ENCODE peak calls at places on chromosomes 4 and X, in eight cellular contexts. R is mammary epithelial cell, B is heart right ventricle, F is fibroblast of lung, S is NB4, H is thoracic aorta, D is astrocyte of the cerebellum, W is ascending aorta. P is an unnamed sample.

GRCh38 chr4:9937078-9937477 is 84.2 kb downstream of the SLC2A9 start:
- DNase-seq in D (no peak), H (no peak), B (no peak), W (no peak), S (no peak), R (no peak), F (no peak), P (peak; percentile 38)

GRCh38 chr4:153438916-153439756 is 27.0 kb upstream of the TMEM131L start:
- DNase-seq in F (no peak), D (no peak), R (no peak), B (no peak), H (no peak), S (no peak), W (no peak), P (peak; percentile 76)

GRCh38 chr4:77100234-77100633 is 24.4 kb upstream of the CCNI start:
- DNase-seq in D (no peak), F (no peak), B (no peak), R (peak; percentile 14), W (no peak), S (peak; percentile 21), H (no peak), P (no peak)

GRCh38 chr4:90958256-90958895 is 831.2 kb downstream of the CCSER1 start:
- DNase-seq in W (no peak), R (peak; percentile 87), S (no peak), B (no peak), F (peak; percentile 92), H (no peak), D (peak; percentile 98), P (no peak)

GRCh38 chr4:185730387-185730786 is 81.6 kb downstream of the SORBS2 start:
- DNase-seq in W (no peak), H (no peak), D (no peak), F (peak; percentile 38), R (peak; percentile 27), S (peak; percentile 61), B (no peak), P (peak; percentile 82)

GRCh38 chr4:143202824-143203223 is 18.1 kb downstream of the USP38 start:
- DNase-seq in B (no peak), F (peak; percentile 58), R (no peak), D (no peak), S (no peak), H (no peak), W (no peak), P (no peak)

GRCh38 chr4:62898115-62898514 is 1511.1 kb downstream of the TECRL start:
- DNase-seq in B (no peak), W (no peak), S (no peak), D (no peak), H (no peak), R (no peak), F (no peak), P (no peak)

GRCh38 chr4:7109169-7109568 is 41.3 kb upstream of the GRPEL1 start:
- DNase-seq in F (no peak), W (no peak), H (no peak), R (no peak), S (no peak), B (no peak), D (no peak), P (no peak)

GRCh38 chr4:84916233-84916632 is 50.3 kb downstream of the WDFY3 start:
- DNase-seq in R (no peak), S (no peak), B (no peak), F (no peak), D (no peak), W (no peak), H (no peak), P (peak; percentile 4)

GRCh38 chrX:49258749-49259124 is 5.8 kb downstream of the FOXP3 start:
- DNase-seq in W (no peak), F (no peak), D (no peak), B (no peak), H (no peak), S (no peak), R (no peak), P (no peak)

GRCh38 chr4:107027379-107027778 is 8.7 kb downstream of the DKK2 start:
- DNase-seq in D (no peak), B (no peak), R (no peak), F (no peak), H (no peak), W (no peak), S (no peak), P (no peak)

GRCh38 chrX:40809210-40809609 is 73.9 kb upstream of the MED14 start:
- DNase-seq in W (no peak), F (peak; percentile 11), D (no peak), B (no peak), R (peak; percentile 8), S (no peak), H (no peak), P (no peak)

GRCh38 chr4:186760576-186760975 is 36.9 kb upstream of the FAT1 start:
- DNase-seq in F (peak; percentile 39), W (no peak), S (no peak), H (no peak), R (peak; percentile 76), B (no peak), D (no peak), P (no peak)

GRCh38 chrX:115533485-115533884 is 27.5 kb upstream of the PLS3 start:
- DNase-seq in R (no peak), S (no peak), F (peak; percentile 71), H (no peak), W (no peak), B (no peak), D (no peak), P (no peak)

GRCh38 chr4:106291678-106292077 is 24.3 kb downstream of the TBCK start:
- DNase-seq in H (no peak), B (no peak), D (no peak), W (no peak), S (no peak), F (no peak), R (no peak), P (no peak)

GRCh38 chr4:25970691-25971427 is 56.8 kb downstream of the SMIM20 start:
- DNase-seq in W (no peak), B (no peak), H (no peak), R (no peak), S (no peak), D (no peak), F (no peak), P (no peak)

DNA sequence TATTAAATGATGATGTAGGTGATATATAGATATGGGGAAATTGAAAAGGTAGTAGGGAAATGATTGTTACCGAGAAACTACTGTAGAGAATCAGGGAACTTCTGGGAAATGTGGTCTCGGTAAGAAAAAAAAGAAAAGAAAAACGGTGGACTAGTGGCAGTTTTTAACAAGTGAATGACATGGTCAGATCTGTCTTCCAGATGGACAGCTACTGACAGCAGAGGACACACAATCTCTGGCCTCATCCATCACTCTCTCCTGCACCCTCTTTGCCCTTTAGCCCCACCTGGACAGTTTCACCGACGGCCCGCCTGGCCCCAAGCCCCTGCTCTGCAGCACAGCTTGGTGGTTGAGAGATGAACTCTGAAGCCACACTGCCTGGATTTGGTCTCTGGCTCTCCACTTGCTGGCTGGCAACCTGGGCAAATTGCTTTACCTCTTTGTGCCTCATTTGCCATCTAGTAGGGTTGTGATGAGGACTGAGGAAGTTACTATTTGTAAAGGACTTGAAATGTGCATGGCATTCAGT is 23.4 kb downstream of the RBM47 start:
- DNase-seq in B (no peak), R (no peak), H (no peak), D (no peak), W (no peak), F (no peak), S (no peak), P (no peak)
- TF ChIP-seq CTCF in B (no peak), R (no peak), H (no peak), D (no peak), W (no peak), F (no peak), S (no peak), P (no peak)

DNA sequence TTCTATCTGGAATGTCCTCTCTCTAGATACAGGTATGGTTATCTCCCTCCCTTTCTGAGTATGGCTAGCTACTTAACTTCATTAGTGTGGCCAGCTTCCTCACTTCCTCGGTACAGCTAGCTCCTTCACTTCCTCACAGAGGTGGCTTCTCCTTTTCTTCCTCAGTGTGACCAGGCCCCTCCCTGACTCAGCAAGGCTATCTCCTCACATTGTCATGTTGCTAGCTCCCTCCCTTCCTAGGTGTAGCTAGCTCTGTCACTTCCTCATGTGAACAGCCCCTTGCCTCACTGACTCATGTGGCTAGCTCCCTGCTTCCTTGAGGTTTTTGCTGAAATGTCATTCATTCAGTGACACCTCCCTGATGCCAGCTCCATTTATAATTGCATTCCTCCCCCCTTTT is 67.3 kb upstream of the DDIT4L start:
- DNase-seq in H (no peak), F (no peak), D (no peak), B (no peak), S (peak; percentile 83), W (no peak), R (peak; percentile 10), P (peak; percentile 1)
- H3K4me3 ChIP-seq in H (no peak overlapping the region), F (no peak overlapping the region), D (no peak overlapping the region), B (no peak overlapping the region), S (no peak overlapping the region), W (no peak overlapping the region), R (no peak overlapping the region), P (no peak overlapping the region)

GRCh38 chr4:145885666-145886065 is 53.0 kb downstream of the ZNF827 start:
- DNase-seq in W (no peak), S (no peak), R (no peak), F (no peak), D (no peak), H (no peak), B (no peak), P (no peak)

GRCh38 chr4:145888393-145888792 is 50.2 kb downstream of the ZNF827 start:
- DNase-seq in W (no peak), D (no peak), F (no peak), H (no peak), R (no peak), B (no peak), S (no peak), P (no peak)

GRCh38 chr4:145886871-145887240 is 51.8 kb downstream of the ZNF827 start:
- DNase-seq in R (no peak), S (peak; percentile 2), B (no peak), H (no peak), F (no peak), D (no peak), W (no peak), P (no peak)

GRCh38 chr4:145884775-145885174 is 53.8 kb downstream of the ZNF827 start:
- DNase-seq in H (no peak), B (no peak), S (no peak), R (no peak), D (no peak), F (no peak), W (no peak), P (no peak)

GRCh38 chr4:145887241-145887964 is 51.2 kb downstream of the ZNF827 start:
- DNase-seq in D (peak; percentile 68), B (no peak), F (peak; percentile 81), H (no peak), W (no peak), R (no peak), S (no peak), P (peak; percentile 45)
- TF ChIP-seq CTCF in D (no peak), B (no peak), F (peak; percentile 17), H (peak; percentile 44), W (no peak), R (no peak), S (no peak), P (no peak)

GRCh38 chrX:32150141-32150540 is 1061.2 kb downstream of the DMD start:
- DNase-seq in F (no peak), B (no peak), D (no peak), S (no peak), W (no peak), R (no peak), H (no peak), P (no peak)

GRCh38 chrX:32153586-32153985 is 1057.8 kb downstream of the DMD start:
- DNase-seq in H (no peak), W (no peak), F (no peak), R (no peak), B (no peak), D (no peak), S (no peak), P (no peak)

GRCh38 chrX:32155044-32155638 is 1056.2 kb downstream of the DMD start:
- DNase-seq in S (no peak), R (no peak), B (no peak), H (no peak), W (no peak), D (no peak), F (no peak), P (no peak)
- H3K4me3 ChIP-seq in S (no peak overlapping the region), R (no peak overlapping the region), B (no peak overlapping the region), H (no peak overlapping the region), W (no peak overlapping the region), D (no peak overlapping the region), F (no peak overlapping the region), P (no peak overlapping the region)

P was measured in GM12865.